ENCODE peak calls at places on chromosomes 16 and 17, in ten cellular contexts. N is MM.1S; I is caudate nucleus; T is cardiac muscle cell; O is sigmoid colon; J is adrenal gland; S is stomach; G is naive thymus-derived CD4-positive, alpha-beta T cell; Z is dorsolateral prefrontal cortex; W is hepatocyte. V is an unnamed sample.

GRCh38 chr16:24854607-24855171 is 8.9 kb downstream of the SLC5A11 start:
- DNase-seq in W (no peak), O (peak), T (no peak), Z (no peak), S (no peak), I (no peak), G (no peak), J (no peak), N (no peak), V (no peak)

GRCh38 chr17:8935194-8935593 is 30.3 kb downstream of the PIK3R5 start:
- DNase-seq in O (no peak), T (peak), I (no peak), W (no peak), G (no peak), N (no peak), J (peak), Z (no peak), S (no peak), V (no peak)

GRCh38 chr17:73278465-73279453 is 17.1 kb upstream of the CPSF4L start:
- DNase-seq in I (no peak), S (peak), T (peak), N (no peak), G (no peak), Z (no peak), W (peak), J (peak), O (peak), V (no peak)

GRCh38 chr16:9138021-9138680 is 46.7 kb downstream of the HAPSTR1 start:
- DNase-seq in W (no peak), Z (no peak), O (no peak), J (no peak), N (no peak), S (no peak), G (no peak), T (no peak), I (no peak), V (peak)

GRCh38 chr16:14117051-14117450 is 45.9 kb downstream of the MRTFB start:
- DNase-seq in J (no peak), Z (no peak), O (no peak), T (no peak), G (no peak), N (no peak), I (no peak), W (no peak), S (no peak), V (no peak)

GRCh38 chr17:76275382-76276068 is 10.4 kb downstream of the UBALD2 start:
- DNase-seq in S (no peak), N (no peak), T (no peak), I (no peak), J (no peak), Z (no peak), O (no peak), G (no peak), W (no peak), V (no peak)

GRCh38 chr16:71853413-71853812 is 7.6 kb downstream of the ATXN1L start:
- DNase-seq in J (no peak), N (peak), W (no peak), Z (no peak), I (no peak), G (no peak), S (no peak), T (no peak), O (no peak), V (no peak)

GRCh38 chr16:75262800-75263127 is 11.3 kb upstream of the BCAR1 start:
- DNase-seq in Z (no peak), G (no peak), I (no peak), O (no peak), S (no peak), J (no peak), N (no peak), T (no peak), W (peak), V (no peak)

GRCh38 chr17:77248216-77249054 is 107.7 kb downstream of the SEC14L1 start:
- DNase-seq in J (no peak), I (no peak), Z (no peak), S (no peak), O (no peak), T (no peak), G (no peak), N (no peak), W (no peak), V (no peak)

GRCh38 chr16:19502395-19503131 is 19.3 kb downstream of the GDE1 start:
- DNase-seq in W (peak), Z (peak), N (peak), G (peak), J (peak), T (peak), S (peak), O (peak), I (peak), V (peak)

GRCh38 chr16:13118091-13118490 is 216.7 kb downstream of the SHISA9 start:
- DNase-seq in J (no peak), O (no peak), G (no peak), S (no peak), T (no peak), I (no peak), W (no peak), N (no peak), Z (no peak), V (no peak)

GRCh38 chr17:18981642-18982424 is 22.7 kb downstream of the FAM83G start:
- DNase-seq in T (peak), W (peak), Z (no peak), J (peak), N (no peak), G (no peak), I (no peak), O (no peak), S (peak), V (no peak)

GRCh38 chr17:80261159-80261894 is 675 bp downstream of the RNF213 start:
- DNase-seq in W (peak), J (peak), I (no peak), S (peak), G (peak), Z (no peak), N (peak), T (peak), O (peak), V (peak)

GRCh38 chr17:14731591-14731990 is 430.7 kb downstream of the HS3ST3B1 start:
- DNase-seq in S (no peak), G (no peak), I (no peak), W (no peak), T (no peak), O (no peak), Z (no peak), N (no peak), J (no peak), V (no peak)

GRCh38 chr17:40526668-40527067 is 25.2 kb upstream of the TNS4 start:
- DNase-seq in W (no peak), Z (no peak), O (peak), J (no peak), T (peak), G (no peak), N (no peak), S (no peak), I (no peak), V (peak)

GRCh38 chr17:16215965-16216316 is 607 bp upstream of the NCOR1 start:
- DNase-seq in O (no peak), W (no peak), J (no peak), N (peak), S (no peak), Z (no peak), I (no peak), G (peak), T (no peak), V (no peak)

GRCh38 chr16:81445143-81445922 is 725 bp downstream of the CMIP start:
- DNase-seq in G (peak), Z (no peak), N (peak), I (no peak), W (peak), J (peak), O (peak), T (no peak), S (peak), V (peak)

GRCh38 chr17:4426499-4427208 is 7.1 kb upstream of the SPNS3 start:
- DNase-seq in W (no peak), T (no peak), Z (no peak), N (no peak), O (no peak), J (no peak), I (no peak), G (no peak), S (no peak), V (no peak)

GRCh38 chr16:7369181-7369580 is 36.5 kb downstream of the RBFOX1 start:
- DNase-seq in N (no peak), O (no peak), S (no peak), W (no peak), G (no peak), T (no peak), I (no peak), J (no peak), Z (no peak), V (no peak)

GRCh38 chr16:74700206-74701040 is at the start of gene MLKL:
- DNase-seq in Z (no peak), T (peak), S (peak), J (peak), N (peak), I (no peak), G (peak), W (peak), O (peak), V (peak)

GRCh38 chr16:1330260-1330914 is 3.1 kb upstream of the BAIAP3 start:
- DNase-seq in N (peak), G (no peak), J (no peak), T (no peak), O (no peak), I (no peak), Z (no peak), S (no peak), W (no peak), V (no peak)

GRCh38 chr17:19507673-19508326 is 25.9 kb upstream of the SLC47A1 start:
- DNase-seq in N (peak), T (peak), I (peak), Z (peak), O (peak), G (peak), J (peak), W (peak), S (peak), V (peak)

GRCh38 chr16:50699345-50700159 is 6.1 kb downstream of the NOD2 start:
- DNase-seq in O (no peak), Z (no peak), N (no peak), T (peak), G (no peak), I (no peak), S (no peak), W (no peak), J (no peak), V (peak)

GRCh38 chr17:57121308-57122042 is 36.4 kb downstream of the AKAP1 start:
- DNase-seq in N (no peak), T (peak), J (peak), O (no peak), Z (peak), I (no peak), W (peak), G (no peak), S (peak), V (no peak)

GRCh38 chr17:74972107-74972972 is at the start of gene HID1:
- DNase-seq in I (peak), J (peak), G (peak), N (peak), T (peak), S (peak), O (no peak), Z (peak), W (peak), V (peak)

GRCh38 chr17:19523690-19524089 is 10.0 kb upstream of the SLC47A1 start:
- DNase-seq in G (no peak), S (no peak), J (no peak), I (no peak), Z (no peak), W (no peak), N (no peak), T (no peak), O (no peak), V (no peak)

GRCh38 chr17:59149841-59150511 is 5.0 kb downstream of the SKA2 start:
- DNase-seq in O (no peak), S (no peak), J (no peak), N (no peak), W (no peak), I (no peak), Z (no peak), G (no peak), T (no peak), V (no peak)

GRCh38 chr17:82396601-82397435 is 21.3 kb upstream of the HEXD start:
- DNase-seq in W (no peak), N (no peak), S (no peak), J (no peak), Z (no peak), T (peak), I (no peak), G (no peak), O (no peak), V (no peak)

GRCh38 chr17:2292100-2292499 is 11.5 kb downstream of the SMG6 start:
- DNase-seq in Z (no peak), I (no peak), N (no peak), W (no peak), G (no peak), J (no peak), T (no peak), O (no peak), S (no peak), V (no peak)

GRCh38 chr16:46573008-46573833 is 48.0 kb downstream of the SHCBP1 start:
- DNase-seq in I (no peak), N (no peak), O (no peak), W (no peak), Z (no peak), G (no peak), J (no peak), T (peak), S (no peak), V (no peak)

GRCh38 chr16:12535535-12536411 is 267.9 kb downstream of the CPPED1 start:
- DNase-seq in J (no peak), O (no peak), S (no peak), N (no peak), Z (no peak), W (peak), G (peak), I (no peak), T (peak), V (no peak)

GRCh38 chr16:1688807-1689560 is 10.9 kb downstream of the JPT2 start:
- DNase-seq in S (peak), T (peak), G (no peak), N (no peak), J (no peak), W (peak), O (no peak), Z (no peak), I (no peak), V (no peak)

GRCh38 chr17:69704935-69705334 is 290.4 kb downstream of the MAP2K6 start:
- DNase-seq in T (no peak), W (no peak), J (no peak), G (no peak), O (no peak), I (no peak), N (no peak), Z (no peak), S (no peak), V (no peak)

GRCh38 chr17:47967607-47968252 is 3.2 kb upstream of the CDK5RAP3 start:
- DNase-seq in N (no peak), I (no peak), T (peak), G (no peak), O (no peak), S (peak), Z (no peak), W (peak), J (peak), V (no peak)

GRCh38 chr17:69325518-69326301 is 1.2 kb downstream of the ABCA5 start:
- DNase-seq in Z (no peak), O (no peak), I (no peak), N (no peak), T (no peak), S (no peak), G (no peak), J (peak), W (peak), V (no peak)

GRCh38 chr17:79745641-79746105 is 14.9 kb downstream of the ENPP7 start:
- DNase-seq in W (no peak), Z (no peak), J (no peak), O (no peak), I (no peak), S (no peak), N (no peak), T (no peak), G (no peak), V (no peak)

GRCh38 chr17:69637399-69638165 is 223.1 kb downstream of the MAP2K6 start:
- DNase-seq in O (no peak), N (no peak), G (no peak), I (no peak), W (no peak), T (no peak), Z (no peak), S (no peak), J (no peak), V (no peak)

GRCh38 chr17:41307647-41308046 is 1.5 kb downstream of the KRTAP16-1 start:
- DNase-seq in W (no peak), G (no peak), I (no peak), Z (no peak), N (no peak), O (no peak), T (no peak), S (no peak), J (no peak), V (no peak)

GRCh38 chr17:43033947-43034622 is 9.1 kb downstream of the RND2 start:
- DNase-seq in J (no peak), G (no peak), N (no peak), Z (no peak), W (no peak), I (peak), T (no peak), S (no peak), O (no peak), V (no peak)

GRCh38 chr17:17823433-17824118 is 13.2 kb downstream of the SREBF1 start:
- DNase-seq in W (peak), N (peak), S (peak), I (peak), J (peak), G (peak), Z (peak), O (peak), T (peak), V (peak)

GRCh38 chr17:17824119-17824779 is 12.5 kb downstream of the SREBF1 start:
- DNase-seq in G (no peak), S (no peak), O (no peak), N (no peak), W (no peak), Z (no peak), I (no peak), T (no peak), J (peak), V (no peak)

GRCh38 chr17:17820046-17820445 is 16.7 kb downstream of the SREBF1 start:
- DNase-seq in I (no peak), W (no peak), T (no peak), S (no peak), G (no peak), Z (no peak), N (no peak), O (no peak), J (no peak), V (no peak)

GRCh38 chr17:17820457-17821158 is 16.2 kb downstream of the SREBF1 start:
- DNase-seq in O (no peak), J (no peak), T (no peak), S (no peak), Z (no peak), W (no peak), N (no peak), I (no peak), G (no peak), V (no peak)

DNA sequence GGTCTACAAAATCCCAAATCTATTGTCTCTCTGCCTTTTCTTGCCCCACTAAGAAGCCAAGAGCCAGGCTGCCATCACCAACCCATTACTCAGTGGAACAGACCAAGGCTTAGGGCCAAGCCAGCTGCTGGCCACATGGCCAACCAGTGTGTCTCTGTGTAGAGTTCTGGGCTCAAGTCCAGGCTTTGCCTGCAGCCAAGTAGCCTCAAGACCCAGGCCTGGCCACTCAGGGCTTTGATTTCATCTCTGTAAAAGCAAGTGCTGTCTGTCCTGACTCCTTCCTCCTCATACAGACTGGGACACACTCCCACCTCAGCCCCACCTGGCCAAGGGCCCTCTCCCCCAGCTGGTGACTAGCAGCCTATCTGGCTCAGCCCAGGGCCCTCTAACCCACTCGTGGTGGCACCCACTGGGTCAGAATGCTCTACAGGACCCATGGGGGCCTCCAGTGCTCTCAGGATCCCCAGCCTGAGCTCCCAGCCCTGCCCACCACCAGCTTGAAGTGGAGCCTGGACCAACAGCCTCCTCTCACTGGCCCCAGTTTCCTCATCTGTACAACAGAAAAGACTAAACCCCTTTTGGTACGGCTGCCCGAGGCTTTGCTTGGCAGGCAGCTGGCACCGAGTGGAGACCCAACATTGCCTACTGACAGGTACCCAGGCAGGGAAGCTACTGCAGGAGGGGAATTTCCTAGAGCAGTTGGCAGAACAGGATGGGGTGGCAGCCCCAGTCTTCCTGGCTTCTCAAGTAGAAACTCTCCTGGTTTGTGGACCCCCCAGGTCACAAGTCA is 14.4 kb downstream of the SREBF1 start:
- DNase-seq in O (peak), S (peak), I (peak), J (peak), N (no peak), T (peak), Z (peak), G (no peak), W (no peak), V (peak)
- H3K27ac ChIP-seq in O (peak), S (peak), I (peak), J (peak), N (no peak), T (no peak), Z (peak), G (peak), W (peak), V (peak)

DNA sequence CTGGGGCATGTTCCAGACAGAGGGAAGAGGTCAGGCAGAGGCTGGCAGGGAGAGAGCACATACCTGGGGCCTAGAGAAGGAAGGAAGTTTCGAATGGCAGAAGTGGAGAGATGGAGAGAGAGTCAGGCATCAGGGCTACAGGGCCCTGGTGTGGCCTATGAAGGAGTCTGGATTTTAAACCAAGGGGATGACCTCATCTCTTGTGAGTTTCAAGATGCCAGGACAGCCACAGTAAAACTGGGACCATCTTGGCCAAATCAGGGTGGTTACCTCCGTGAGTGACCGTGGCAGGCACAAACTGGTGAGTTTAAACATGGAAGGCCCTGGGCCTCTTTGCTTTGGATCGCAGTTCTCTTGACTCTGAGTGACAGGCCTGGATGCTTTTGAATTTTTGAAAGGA is 7.6 kb upstream of the ATP2C2 start:
- DNase-seq in W (no peak), N (no peak), S (no peak), G (no peak), Z (no peak), T (no peak), I (no peak), J (no peak), O (no peak), V (no peak)
- H3K27ac ChIP-seq in W (no peak), N (no peak), S (no peak), G (no peak), Z (no peak), T (no peak), I (no peak), J (no peak), O (no peak), V (no peak)

DNA sequence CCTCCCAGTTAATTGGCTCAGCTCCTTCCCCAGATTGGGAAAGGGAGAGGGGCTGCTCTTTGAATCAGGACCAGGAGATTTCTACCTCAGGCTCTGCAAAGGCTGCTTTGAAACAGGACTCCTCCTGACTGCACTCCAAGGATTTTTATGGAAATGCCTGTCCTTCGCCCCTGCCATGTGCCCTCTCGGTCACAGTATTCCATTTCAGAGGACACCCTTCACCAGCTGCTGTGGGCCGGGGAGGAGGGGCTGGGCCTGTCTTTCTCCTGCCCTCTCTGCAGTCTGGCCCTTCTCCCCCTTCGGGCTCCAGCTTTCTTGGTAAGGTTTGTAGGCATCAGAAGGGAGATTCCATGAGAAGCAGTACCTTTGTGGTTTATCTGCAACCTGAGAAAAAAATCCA is 13.6 kb downstream of the MRM1 start:
- DNase-seq in O (no peak), J (peak), Z (no peak), N (no peak), W (no peak), I (no peak), G (no peak), T (no peak), S (no peak), V (no peak)
- H3K27ac ChIP-seq in O (no peak), J (no peak), Z (no peak), N (no peak), W (no peak), I (no peak), G (no peak), T (peak), S (no peak), V (peak)

GRCh38 chr16:11090947-11091785 is 146.8 kb downstream of the CLEC16A start:
- DNase-seq in I (no peak), O (no peak), G (no peak), J (no peak), W (no peak), Z (no peak), N (no peak), S (no peak), T (no peak), V (no peak)

GRCh38 chr16:11093578-11094074 is 149.3 kb downstream of the CLEC16A start:
- DNase-seq in G (no peak), W (no peak), N (no peak), I (no peak), T (no peak), O (peak), S (no peak), Z (no peak), J (no peak), V (no peak)

GRCh38 chr16:11094838-11095565 is 150.6 kb downstream of the CLEC16A start:
- DNase-seq in N (peak), O (no peak), Z (no peak), T (no peak), S (no peak), G (peak), I (no peak), W (no peak), J (no peak), V (no peak)

GRCh38 chr16:11094075-11094593 is 149.8 kb downstream of the CLEC16A start:
- DNase-seq in G (no peak), N (peak), Z (no peak), O (peak), T (peak), W (peak), S (no peak), I (no peak), J (peak), V (no peak)

GRCh38 chr16:11092788-11093577 is 148.6 kb downstream of the CLEC16A start:
- DNase-seq in Z (no peak), I (no peak), S (no peak), G (no peak), W (no peak), J (no peak), T (no peak), O (no peak), N (no peak), V (no peak)
- H3K27ac ChIP-seq in Z (no peak), I (no peak), S (peak), G (no peak), W (peak), J (no peak), T (no peak), O (peak), N (no peak), V (no peak)